ENCODE peak calls at places on chromosomes 2 and 18, in seven cellular contexts. L, P, R, Y, T, D and K are unnamed samples.

GRCh38 chr2:235523486-235524150 is 29.8 kb downstream of the AGAP1 start:
- DNase-seq in L (no peak), P (no peak), R (no peak), Y (peak), T (no peak), D (no peak), K (no peak)

GRCh38 chr18:5463390-5463789 is 80.4 kb downstream of the EPB41L3 start:
- DNase-seq in L (no peak), P (no peak), R (peak), Y (peak), T (no peak), D (no peak), K (no peak)

GRCh38 chr2:170354409-170354808 is 176.5 kb downstream of the MYO3B start:
- DNase-seq in L (no peak), P (no peak), R (no peak), Y (no peak), T (no peak), D (no peak), K (no peak)

GRCh38 chr2:99356853-99357252 is 19.7 kb downstream of the EIF5B start:
- DNase-seq in L (no peak), P (no peak), R (no peak), Y (no peak), T (no peak), D (no peak), K (no peak)

GRCh38 chr18:3016584-3017292 is 3.8 kb upstream of the LPIN2 start:
- DNase-seq in L (no peak), P (peak), R (no peak), Y (no peak), T (no peak), D (no peak), K (no peak)

GRCh38 chr2:223560704-223561435 is 41.3 kb downstream of the SCG2 start:
- DNase-seq in L (no peak), P (no peak), R (no peak), Y (no peak), T (no peak), D (no peak), K (no peak)

GRCh38 chr2:222844323-222844722 is 16.5 kb upstream of the ACSL3 start:
- DNase-seq in L (no peak), P (no peak), R (peak), Y (no peak), T (no peak), D (no peak), K (no peak)

GRCh38 chr18:28439870-28440269 is 262.9 kb upstream of the CDH2 start:
- DNase-seq in L (no peak), P (no peak), R (peak), Y (no peak), T (no peak), D (no peak), K (no peak)

GRCh38 chr2:125168442-125168841 is 1143.4 kb downstream of the CNTNAP5 start:
- DNase-seq in L (no peak), P (no peak), R (peak), Y (no peak), T (no peak), D (no peak), K (no peak)

GRCh38 chr2:72934683-72935610 is 17.6 kb downstream of the EMX1 start:
- DNase-seq in L (no peak), P (peak), R (no peak), Y (peak), T (no peak), D (no peak), K (no peak)

GRCh38 chr2:214591359-214591758 is 180.5 kb downstream of the VWC2L start:
- DNase-seq in L (no peak), P (no peak), R (no peak), Y (no peak), T (no peak), D (no peak), K (no peak)

GRCh38 chr2:239685965-239686364 is 285.1 kb upstream of the HDAC4 start:
- DNase-seq in L (peak), P (no peak), R (no peak), Y (no peak), T (no peak), D (no peak), K (no peak)

GRCh38 chr18:11246466-11246865 is 97.1 kb upstream of the PIEZO2 start:
- DNase-seq in L (no peak), P (no peak), R (peak), Y (no peak), T (no peak), D (no peak), K (no peak)

GRCh38 chr2:54240515-54241219 is 15.4 kb downstream of the TSPYL6 start:
- DNase-seq in L (no peak), P (no peak), R (peak), Y (no peak), T (no peak), D (no peak), K (no peak)

GRCh38 chr2:98806266-98806697 is 75.3 kb upstream of the MGAT4A start:
- DNase-seq in L (peak), P (no peak), R (peak), Y (peak), T (no peak), D (no peak), K (no peak)

GRCh38 chr2:126381081-126381480 is 274.9 kb upstream of the GYPC start:
- DNase-seq in L (no peak), P (no peak), R (no peak), Y (no peak), T (no peak), D (no peak), K (no peak)

GRCh38 chr2:36733215-36733614 is 36.7 kb downstream of the VIT start:
- DNase-seq in L (no peak), P (no peak), R (no peak), Y (no peak), T (no peak), D (no peak), K (no peak)

GRCh38 chr2:43105586-43106562 is 120.5 kb downstream of the ZFP36L2 start:
- DNase-seq in L (no peak), P (peak), R (peak), Y (peak), T (no peak), D (no peak), K (no peak)

GRCh38 chr18:57352761-57353136 is 392 bp downstream of the ST8SIA3 start:
- DNase-seq in L (no peak), P (no peak), R (no peak), Y (no peak), T (no peak), D (no peak), K (no peak)

GRCh38 chr2:105645031-105645940 is 99.4 kb upstream of the NCK2 start:
- DNase-seq in L (no peak), P (no peak), R (no peak), Y (no peak), T (no peak), D (no peak), K (peak)

GRCh38 chr18:51361130-51361860 is 163.8 kb upstream of the MEX3C start:
- DNase-seq in L (no peak), P (peak), R (no peak), Y (no peak), T (no peak), D (no peak), K (no peak)

GRCh38 chr2:137836671-137837070 is 127.6 kb upstream of the HNMT start:
- DNase-seq in L (no peak), P (no peak), R (no peak), Y (no peak), T (no peak), D (no peak), K (no peak)

GRCh38 chr2:155393406-155393805 is 694.9 kb downstream of the KCNJ3 start:
- DNase-seq in L (no peak), P (no peak), R (no peak), Y (no peak), T (no peak), D (no peak), K (no peak)

GRCh38 chr2:134272831-134273230 is 19.0 kb downstream of the MGAT5 start:
- DNase-seq in L (no peak), P (no peak), R (no peak), Y (no peak), T (no peak), D (no peak), K (no peak)
- H3K4me3 ChIP-seq in L (no peak), P (peak), R (no peak), Y (no peak), T (no peak), D (no peak), K (no peak)

GRCh38 chr2:226790436-226790835 is 9.2 kb downstream of the IRS1 start:
- DNase-seq in L (no peak), P (peak), R (peak), Y (no peak), T (no peak), D (no peak), K (no peak)
- H3K4me3 ChIP-seq in L (peak), P (peak), R (no peak), Y (no peak), T (peak), D (peak), K (no peak)

GRCh38 chr2:27262379-27263286 is at the start of gene SLC30A3:
- DNase-seq in L (no peak), P (peak), R (peak), Y (peak), T (peak), D (peak), K (peak)

GRCh38 chr2:27261241-27261925 is 1.5 kb downstream of the SLC30A3 start:
- DNase-seq in L (no peak), P (no peak), R (no peak), Y (peak), T (no peak), D (no peak), K (no peak)

GRCh38 chr2:27263287-27264252 is 723 bp upstream of the SLC30A3 start:
- DNase-seq in L (no peak), P (peak), R (no peak), Y (no peak), T (no peak), D (no peak), K (no peak)

GRCh38 chr2:27264253-27264752 is 1.5 kb upstream of the SLC30A3 start:
- DNase-seq in L (no peak), P (peak), R (no peak), Y (no peak), T (no peak), D (peak), K (no peak)

DNA sequence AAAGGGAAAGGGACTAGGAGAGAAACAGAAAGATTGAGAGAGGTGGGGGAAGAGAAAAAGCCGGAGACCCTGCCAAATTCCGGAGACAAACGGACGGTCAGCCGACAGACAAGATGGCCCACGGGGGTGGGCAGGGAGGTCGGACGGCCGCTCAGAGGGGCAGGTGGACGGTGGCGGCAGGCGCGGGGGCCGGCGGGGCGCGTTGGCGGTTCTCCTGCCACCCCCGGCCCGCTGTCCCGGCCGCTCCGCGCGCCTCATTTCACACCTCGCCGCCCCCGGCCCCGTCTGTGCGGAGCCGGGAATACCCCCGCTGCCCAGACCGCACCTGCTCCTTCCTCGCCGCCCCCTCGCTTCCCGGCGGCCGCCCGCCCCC is 935 bp downstream of the SLC30A3 start:
- DNase-seq in L (no peak), P (no peak), R (no peak), Y (peak), T (no peak), D (no peak), K (no peak)
- H3K4me3 ChIP-seq in L (peak), P (peak), R (no peak), Y (peak), T (no peak), D (no peak), K (no peak)

GRCh38 chr2:219447242-219448098 is 12.8 kb downstream of the SPEG start:
- DNase-seq in L (no peak), P (no peak), R (no peak), Y (no peak), T (no peak), D (no peak), K (no peak)
- H3K4me3 ChIP-seq in L (peak), P (no peak), R (no peak), Y (no peak), T (no peak), D (no peak), K (no peak)

GRCh38 chr18:9587924-9588323 is 26.4 kb downstream of the PPP4R1 start:
- DNase-seq in L (no peak), P (no peak), R (no peak), Y (no peak), T (no peak), D (no peak), K (no peak)
- H3K4me3 ChIP-seq in L (no peak), P (no peak), R (no peak), Y (no peak), T (no peak), D (no peak), K (no peak)

GRCh38 chr2:127901339-127902072 is 15.8 kb upstream of the AMMECR1L start:
- DNase-seq in L (no peak), P (no peak), R (peak), Y (peak), T (no peak), D (no peak), K (no peak)
- H3K4me3 ChIP-seq in L (peak), P (no peak), R (no peak), Y (no peak), T (no peak), D (no peak), K (no peak)

DNA sequence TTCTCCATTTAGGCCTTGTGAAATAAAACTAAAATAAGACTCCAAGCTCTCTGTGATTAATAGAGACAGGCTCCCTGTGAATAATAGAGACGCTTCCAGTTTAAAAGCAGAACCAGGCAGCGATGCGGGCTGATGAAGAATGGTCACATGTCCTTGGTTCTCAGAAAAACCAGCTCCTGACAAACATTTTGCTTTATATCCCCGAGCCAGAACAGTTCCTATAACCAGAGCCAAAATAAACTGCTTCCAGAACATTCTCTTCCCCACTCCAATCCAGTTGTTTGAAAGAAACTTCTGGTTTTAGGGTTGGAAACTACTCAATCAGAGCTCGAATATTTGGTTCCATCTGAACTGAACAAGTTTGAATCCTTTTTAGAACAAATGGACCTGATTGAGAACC is 213.7 kb downstream of the TSN start:
- DNase-seq in L (no peak), P (no peak), R (no peak), Y (peak), T (no peak), D (no peak), K (no peak)
- H3K4me3 ChIP-seq in L (peak), P (no peak), R (no peak), Y (no peak), T (no peak), D (no peak), K (no peak)

DNA sequence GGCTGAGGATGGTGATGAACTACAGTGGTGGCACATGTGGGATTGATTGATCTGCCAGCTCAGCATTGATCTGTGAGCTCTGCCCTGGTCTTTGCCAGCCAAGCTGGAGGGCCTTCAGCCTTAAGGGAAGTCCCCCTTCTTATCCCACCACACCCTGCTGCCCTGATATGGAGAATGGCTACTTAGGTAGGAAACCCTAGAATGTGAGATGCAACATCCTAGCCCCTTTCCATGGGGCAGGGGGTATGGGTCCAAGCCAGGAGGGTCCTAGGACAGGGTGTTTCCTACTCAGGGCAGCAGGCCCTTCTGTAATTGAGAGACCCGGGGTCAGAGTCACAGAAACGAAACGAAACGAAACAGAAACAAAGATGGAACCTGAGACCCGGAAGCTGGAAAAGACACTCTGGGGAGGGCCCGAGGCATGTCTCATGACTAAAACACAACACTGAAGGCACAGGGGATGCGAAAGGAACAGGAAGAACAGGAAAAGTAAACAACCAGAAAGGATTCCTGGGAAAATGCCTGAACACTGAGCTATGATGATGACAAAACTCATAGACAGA is 16.9 kb upstream of the SULT1C2 start:
- DNase-seq in L (no peak), P (no peak), R (peak), Y (no peak), T (no peak), D (no peak), K (no peak)
- H3K4me3 ChIP-seq in L (no peak), P (no peak), R (no peak), Y (no peak), T (no peak), D (no peak), K (no peak)